ENCODE peak calls at places on chromosome 22, in four cellular contexts. L, Z, W and T are unnamed samples.

GRCh38 chr22:50268655-50269113 is 1.5 kb downstream of the MAPK11 start:
- DNase-seq in L (no peak), Z (no peak), W (no peak), T (no peak)

GRCh38 chr22:30304495-30305244 is 15.4 kb upstream of the CASTOR1 start:
- DNase-seq in L (no peak), Z (no peak), W (no peak), T (no peak)

GRCh38 chr22:46397514-46397913 is 62.0 kb downstream of the TRMU start:
- DNase-seq in L (no peak), Z (no peak), W (no peak), T (no peak)

GRCh38 chr22:44676441-44677298 is 25.3 kb upstream of the PRR5 start:
- DNase-seq in L (no peak), Z (no peak), W (peak), T (no peak)

GRCh38 chr22:50695421-50696250 is 23.0 kb downstream of the SHANK3 start:
- DNase-seq in L (no peak), Z (no peak), W (no peak), T (no peak)

GRCh38 chr22:37145415-37146385 is 4.0 kb downstream of the IL2RB start:
- DNase-seq in L (no peak), Z (no peak), W (no peak), T (no peak)

GRCh38 chr22:39236321-39237275 is 8.2 kb downstream of the PDGFB start:
- DNase-seq in L (no peak), Z (peak), W (no peak), T (peak)

GRCh38 chr22:44131989-44132685 is 48.6 kb upstream of the PARVG start:
- DNase-seq in L (no peak), Z (no peak), W (no peak), T (no peak)

GRCh38 chr22:22720201-22720723 is 75.8 kb downstream of the GGTLC2 start:
- DNase-seq in L (no peak), Z (peak), W (peak), T (no peak)

GRCh38 chr22:26479043-26479791 is 4.4 kb downstream of the HPS4 start:
- DNase-seq in L (no peak), Z (no peak), W (no peak), T (no peak)

GRCh38 chr22:27206001-27206746 is 548.8 kb downstream of the MIAT start:
- DNase-seq in L (no peak), Z (no peak), W (no peak), T (no peak)

GRCh38 chr22:36833073-36833472 is 16.2 kb upstream of the PVALB start:
- DNase-seq in L (no peak), Z (no peak), W (no peak), T (no peak)

GRCh38 chr22:23752750-23753149 is 1.5 kb downstream of the VPREB3 start:
- DNase-seq in L (no peak), Z (no peak), W (no peak), T (no peak)